ENCODE peak calls at places on chromosomes 1 and 21, in four cellular contexts. P is GM20000, O is K562, A is astrocyte of the spinal cord. S is an unnamed sample.
A peak's percentile ranks its signal among the peaks of the same experiment; 100 is the strongest.

GRCh38 chr1:214979191-214979590 is 103.3 kb upstream of the KCNK2 start:
- DNase-seq in P (no peak), O (no peak), A (no peak), S (no peak)

GRCh38 chr1:171427852-171428471 is 57.4 kb upstream of the PRRC2C start:
- DNase-seq in P (no peak), O (no peak), A (no peak), S (no peak)

GRCh38 chr1:36175137-36176095 is 19.5 kb downstream of the MAP7D1 start:
- DNase-seq in P (no peak), O (no peak), A (peak; percentile 67), S (peak; percentile 63)

GRCh38 chr1:75136158-75136815 is 2.1 kb downstream of the LHX8 start:
- DNase-seq in P (no peak), O (no peak), A (no peak), S (no peak)

GRCh38 chr1:61183471-61184034 is 101.2 kb downstream of the NFIA start:
- DNase-seq in P (no peak), O (no peak), A (peak; percentile 58), S (peak; percentile 45)

GRCh38 chr21:10521091-10521598 is at the start of gene TPTE:
- DNase-seq in P (no peak), O (no peak), A (no peak), S (peak; percentile 65)

GRCh38 chr1:198018529-198018928 is 101.4 kb downstream of the LHX9 start:
- DNase-seq in P (no peak), O (peak; percentile 38), A (peak; percentile 83), S (no peak)

GRCh38 chr1:247189981-247190798 is 18.4 kb upstream of the ZNF124 start:
- DNase-seq in P (no peak), O (no peak), A (no peak), S (no peak)

GRCh38 chr1:145858937-145859490 is at the start of gene PIAS3:
- DNase-seq in P (peak; percentile 99), O (peak; percentile 96), A (peak; percentile 97), S (peak; percentile 96)

GRCh38 chr1:50968884-50969610 is 998 bp upstream of the CDKN2C start:
- DNase-seq in P (peak; percentile 76), O (no peak), A (peak; percentile 37), S (peak; percentile 32)

GRCh38 chr1:37238376-37239224 is 204.3 kb upstream of the GRIK3 start:
- DNase-seq in P (no peak), O (no peak), A (no peak), S (no peak)

GRCh38 chr1:40638097-40639036 is 27.1 kb downstream of the RIMS3 start:
- DNase-seq in P (no peak), O (peak; percentile 44), A (no peak), S (no peak)

GRCh38 chr1:203124546-203125317 is 2.8 kb upstream of the ADORA1 start:
- DNase-seq in P (no peak), O (peak; percentile 17), A (no peak), S (no peak)

GRCh38 chr1:4549933-4550332 is 104.5 kb upstream of the AJAP1 start:
- DNase-seq in P (no peak), O (peak; percentile 20), A (no peak), S (no peak)

GRCh38 chr1:111690306-111690617 is 48.9 kb downstream of the INKA2 start:
- DNase-seq in P (no peak), O (no peak), A (peak; percentile 95), S (peak; percentile 90)

GRCh38 chr1:153606194-153606593 is 6.7 kb downstream of the S100A16 start:
- DNase-seq in P (no peak), O (no peak), A (no peak), S (no peak)

GRCh38 chr1:209651148-209651547 is 1.1 kb downstream of the LAMB3 start:
- DNase-seq in P (peak; percentile 56), O (peak; percentile 83), A (peak; percentile 76), S (peak; percentile 81)

GRCh38 chr1:179745743-179746142 is 2.7 kb downstream of the FAM163A start:
- DNase-seq in P (no peak), O (no peak), A (no peak), S (no peak)

GRCh38 chr21:14259669-14260458 is 43.9 kb downstream of the RBM11 start:
- DNase-seq in P (peak; percentile 32), O (peak; percentile 72), A (peak; percentile 38), S (peak; percentile 59)
- TF ChIP-seq CTCF in P (peak; percentile 56), O (peak; percentile 48), A (peak; percentile 50), S (peak; percentile 55)

GRCh38 chr1:22317231-22317919 is 134.3 kb upstream of the ZBTB40 start:
- DNase-seq in P (peak; percentile 45), O (peak; percentile 55), A (no peak), S (no peak)
- TF ChIP-seq CTCF in P (peak; percentile 44), O (peak; percentile 71), A (peak; percentile 67), S (peak; percentile 62)

GRCh38 chr1:195580988-195581387 is 1027.3 kb downstream of the KCNT2 start:
- DNase-seq in P (no peak), O (no peak), A (no peak), S (no peak)
- TF ChIP-seq CTCF in P (no peak), O (no peak), A (peak; percentile 14), S (no peak)

GRCh38 chr1:27379564-27380132 is 3.5 kb downstream of the CD164L2 start:
- DNase-seq in P (no peak), O (no peak), A (no peak), S (no peak)
- TF ChIP-seq CTCF in P (no peak), O (no peak), A (no peak), S (no peak)

GRCh38 chr1:64499966-64500365 is 30.0 kb downstream of the CACHD1 start:
- DNase-seq in P (no peak), O (no peak), A (no peak), S (no peak)
- TF ChIP-seq CTCF in P (no peak), O (no peak), A (no peak), S (no peak)